ENCODE peak calls at places on chromosome 6, in ten cellular contexts. G is progenitor cell of endocrine pancreas, J is brain microvascular endothelial cell, F is HFFc6, N is bronchial epithelial cell, L is OCI-LY7, C is Peyer's patch, K is upper lobe of right lung, V is choroid plexus epithelial cell, S is nephron progenitor cell. X is an unnamed sample.

GRCh38 chr6:165585060-165585459 is 78.0 kb downstream of the PDE10A start:
- DNase-seq in V (peak; percentile 61), G (no peak), J (peak; percentile 57), S (no peak), C (no peak), N (peak; percentile 18), L (no peak), K (no peak), F (no peak), X (no peak)

GRCh38 chr6:139539852-139540251 is 165.4 kb upstream of the CITED2 start:
- DNase-seq in F (peak; percentile 95), G (no peak), S (no peak), V (peak; percentile 98), K (peak; percentile 77), N (peak; percentile 89), C (no peak), L (no peak), J (peak; percentile 95), X (no peak)

GRCh38 chr6:2739335-2739734 is 11.4 kb downstream of the MYLK4 start:
- DNase-seq in K (no peak), N (peak; percentile 17), G (no peak), L (no peak), J (peak; percentile 92), S (no peak), V (peak; percentile 70), C (no peak), F (peak; percentile 58), X (no peak)

GRCh38 chr6:87697581-87698552 is 4.2 kb downstream of the AKIRIN2 start:
- DNase-seq in K (no peak), C (no peak), V (peak; percentile 93), G (no peak), J (peak; percentile 67), L (peak; percentile 60), S (no peak), N (no peak), F (peak; percentile 78), X (no peak)

GRCh38 chr6:33668914-33669313 is 42.6 kb downstream of the UQCC2 start:
- DNase-seq in C (peak; percentile 77), J (no peak), V (no peak), N (peak; percentile 83), L (peak; percentile 48), F (no peak), G (no peak), K (peak; percentile 83), S (no peak), X (no peak)

GRCh38 chr6:170250981-170251775 is 39.7 kb downstream of the DLL1 start:
- DNase-seq in C (no peak), L (no peak), J (no peak), G (no peak), V (no peak), K (no peak), N (peak; percentile 76), S (no peak), F (no peak), X (no peak)

GRCh38 chr6:50330347-50330746 is 280.6 kb upstream of the DEFB112 start:
- DNase-seq in N (no peak), G (no peak), F (no peak), S (no peak), V (no peak), L (no peak), K (no peak), J (no peak), C (no peak), X (no peak)

GRCh38 chr6:28982476-28983266 is 22.4 kb downstream of the ZNF311 start:
- DNase-seq in K (no peak), N (peak; percentile 64), J (peak; percentile 71), V (peak; percentile 80), L (no peak), F (peak; percentile 57), S (no peak), C (no peak), G (no peak), X (no peak)

GRCh38 chr6:51865176-51865575 is 222.2 kb downstream of the PKHD1 start:
- DNase-seq in C (no peak), S (no peak), L (no peak), N (peak; percentile 35), F (no peak), J (no peak), V (no peak), K (no peak), G (no peak), X (no peak)

GRCh38 chr6:150256618-150257272 is 112.1 kb upstream of the IYD start:
- DNase-seq in L (no peak), K (no peak), J (no peak), N (peak; percentile 100), S (no peak), F (peak; percentile 92), V (peak; percentile 86), G (no peak), C (no peak), X (no peak)

GRCh38 chr6:37024665-37025337 is 19.3 kb downstream of the FGD2 start:
- DNase-seq in C (no peak), J (no peak), G (no peak), N (peak; percentile 95), V (no peak), K (no peak), F (peak; percentile 19), L (no peak), S (no peak), X (no peak)

GRCh38 chr6:132797975-132798819 is at the start of gene SLC18B1:
- DNase-seq in F (no peak), N (peak; percentile 31), K (peak; percentile 88), G (peak; percentile 49), S (peak; percentile 69), C (peak; percentile 81), V (peak; percentile 36), J (peak; percentile 22), L (peak; percentile 54), X (peak; percentile 52)

GRCh38 chr6:73523434-73524123 is 2.7 kb upstream of the EEF1A1 start:
- DNase-seq in S (no peak), C (peak; percentile 88), K (peak; percentile 88), G (peak; percentile 18), L (peak; percentile 87), V (peak; percentile 39), J (no peak), F (no peak), N (peak; percentile 50), X (peak; percentile 33)

GRCh38 chr6:161557333-161558107 is 283.7 kb upstream of the AGPAT4 start:
- DNase-seq in G (no peak), L (peak; percentile 2), N (no peak), V (no peak), F (no peak), C (no peak), J (no peak), K (no peak), S (peak; percentile 20), X (no peak)
- TF ChIP-seq CTCF in G (peak; percentile 10), L (no peak), N (no peak), V (no peak), F (no peak), C (no peak), J (no peak), K (no peak), S (no peak), X (no peak)

GRCh38 chr6:24492475-24492874 is 2.3 kb upstream of the ALDH5A1 start:
- DNase-seq in F (peak; percentile 5), J (no peak), C (no peak), G (no peak), K (no peak), N (no peak), S (peak; percentile 21), V (peak; percentile 45), L (peak; percentile 70), X (peak; percentile 39)

GRCh38 chr6:24493945-24494725 is 634 bp upstream of the ALDH5A1 start:
- DNase-seq in J (no peak), K (no peak), S (no peak), N (no peak), L (peak; percentile 21), G (no peak), C (no peak), F (no peak), V (no peak), X (no peak)

GRCh38 chr6:24495516-24495847 is 713 bp downstream of the ALDH5A1 start:
- DNase-seq in K (peak; percentile 88), G (peak; percentile 40), F (no peak), S (peak; percentile 61), C (peak; percentile 61), L (peak; percentile 92), N (peak; percentile 10), V (peak; percentile 72), J (peak; percentile 31), X (peak; percentile 26)

GRCh38 chr6:24497254-24497989 is 2.7 kb downstream of the ALDH5A1 start:
- DNase-seq in K (no peak), G (no peak), C (no peak), J (no peak), N (no peak), S (no peak), L (peak; percentile 64), F (no peak), V (no peak), X (no peak)

GRCh38 chr6:24494726-24495515 is at the start of gene ALDH5A1:
- DNase-seq in N (peak; percentile 39), S (peak; percentile 88), J (peak; percentile 16), G (peak; percentile 58), F (no peak), V (peak; percentile 55), K (peak; percentile 90), L (peak; percentile 87), C (peak; percentile 86), X (peak; percentile 79)
- TF ChIP-seq CTCF in N (peak; percentile 57), S (no peak), J (peak; percentile 43), G (peak; percentile 32), F (no peak), V (peak; percentile 46), K (peak; percentile 25), L (peak; percentile 65), C (no peak), X (no peak)

GRCh38 chr6:30719791-30720737 is at the start of gene TUBB:
- DNase-seq in F (peak; percentile 98), C (peak; percentile 97), K (peak; percentile 98), S (peak; percentile 96), V (peak; percentile 99), N (peak; percentile 94), J (peak; percentile 98), G (peak; percentile 91), L (peak; percentile 98), X (peak; percentile 96)
- TF ChIP-seq CTCF in F (no peak), C (no peak), K (no peak), S (no peak), V (peak; percentile 20), N (no peak), J (peak; percentile 27), G (peak; percentile 29), L (no peak), X (peak; percentile 29)

GRCh38 chr6:40627316-40627715 is 40.2 kb upstream of the LRFN2 start:
- DNase-seq in C (no peak), K (no peak), F (peak; percentile 45), G (no peak), L (no peak), N (peak; percentile 61), S (no peak), J (no peak), V (no peak), X (no peak)

GRCh38 chr6:40620546-40620945 is 33.4 kb upstream of the LRFN2 start:
- DNase-seq in G (no peak), S (no peak), L (no peak), N (no peak), F (no peak), V (no peak), J (no peak), C (no peak), K (no peak), X (no peak)

GRCh38 chr6:40623931-40624330 is 36.8 kb upstream of the LRFN2 start:
- DNase-seq in V (no peak), C (no peak), J (no peak), F (no peak), K (no peak), S (peak; percentile 48), L (no peak), G (no peak), N (no peak), X (no peak)

GRCh38 chr6:40626886-40627285 is 39.7 kb upstream of the LRFN2 start:
- DNase-seq in G (no peak), V (no peak), K (no peak), N (peak; percentile 10), L (no peak), C (no peak), S (no peak), J (no peak), F (peak; percentile 1), X (no peak)

GRCh38 chr6:40623178-40623577 is 36.0 kb upstream of the LRFN2 start:
- DNase-seq in J (no peak), G (no peak), L (no peak), C (no peak), S (no peak), N (no peak), K (no peak), F (no peak), V (no peak), X (no peak)
- TF ChIP-seq CTCF in J (no peak), G (no peak), L (no peak), C (no peak), S (no peak), N (no peak), K (no peak), F (no peak), V (no peak), X (no peak)

X was measured in glutamatergic neuron.